ENCODE peak calls at places on chromosomes 12 and 14, in seven cellular contexts. O is GM12878, D is K562, N is A549, V is HepG2, H is H1, Q is SK-N-SH. C is an unnamed sample.
A peak's percentile ranks its signal among the peaks of the same experiment; 100 is the strongest.

GRCh38 chr14:106556665-106557289 is 1030.4 kb downstream of the TMEM121 start:
- DNase-seq in O (no peak), D (peak; percentile 39), N (peak; percentile 18), V (peak; percentile 27), H (peak; percentile 53), Q (peak; percentile 46), C (no peak)

GRCh38 chr14:104432611-104433231 is 146.8 kb upstream of the C14orf180 start:
- DNase-seq in O (no peak), D (no peak), N (no peak), V (no peak), H (no peak), Q (no peak), C (no peak)

GRCh38 chr12:46451276-46452021 is 78.9 kb upstream of the SLC38A2 start:
- DNase-seq in O (no peak), D (no peak), N (no peak), V (no peak), H (no peak), Q (no peak), C (no peak)

GRCh38 chr14:74476607-74477006 is 16.5 kb downstream of the NPC2 start:
- DNase-seq in O (no peak), D (no peak), N (no peak), V (no peak), H (no peak), Q (no peak), C (no peak)

GRCh38 chr14:89600950-89601826 is 184.2 kb upstream of the FOXN3 start:
- DNase-seq in O (no peak), D (no peak), N (no peak), V (no peak), H (no peak), Q (no peak), C (no peak)

GRCh38 chr12:27975222-27976136 is 2.9 kb upstream of the PTHLH start:
- DNase-seq in O (no peak), D (peak; percentile 66), N (peak; percentile 68), V (no peak), H (peak; percentile 78), Q (peak; percentile 75), C (peak; percentile 72)

GRCh38 chr12:132686831-132687210 is 321 bp downstream of the POLE start:
- DNase-seq in O (no peak), D (peak; percentile 77), N (no peak), V (no peak), H (no peak), Q (peak; percentile 84), C (no peak)

GRCh38 chr14:104510794-104511611 is 68.6 kb upstream of the C14orf180 start:
- DNase-seq in O (no peak), D (no peak), N (no peak), V (no peak), H (peak; percentile 42), Q (peak; percentile 71), C (no peak)

GRCh38 chr14:100149789-100150611 is 9.4 kb downstream of the DEGS2 start:
- DNase-seq in O (no peak), D (no peak), N (no peak), V (no peak), H (no peak), Q (peak; percentile 50), C (no peak)

GRCh38 chr14:73612339-73613045 is at the start of gene ACOT6:
- DNase-seq in O (no peak), D (peak; percentile 47), N (peak; percentile 83), V (peak; percentile 79), H (peak; percentile 89), Q (peak; percentile 90), C (peak; percentile 64)

GRCh38 chr14:50773632-50774541 is 57.1 kb downstream of the NIN start:
- DNase-seq in O (no peak), D (peak; percentile 60), N (peak; percentile 33), V (peak; percentile 11), H (peak; percentile 89), Q (peak; percentile 76), C (peak; percentile 50)

GRCh38 chr12:79643821-79644220 is 46.9 kb downstream of the PAWR start:
- DNase-seq in O (no peak), D (no peak), N (no peak), V (peak; percentile 82), H (no peak), Q (no peak), C (no peak)

GRCh38 chr12:109822951-109823411 is 10.2 kb downstream of the TRPV4 start:
- DNase-seq in O (no peak), D (no peak), N (peak; percentile 43), V (peak; percentile 73), H (no peak), Q (no peak), C (no peak)

GRCh38 chr12:38823743-38824142 is 81.6 kb downstream of the CPNE8 start:
- DNase-seq in O (no peak), D (no peak), N (no peak), V (no peak), H (no peak), Q (no peak), C (no peak)

GRCh38 chr14:37625597-37626595 is 30.5 kb downstream of the TTC6 start:
- DNase-seq in O (no peak), D (no peak), N (no peak), V (peak; percentile 74), H (no peak), Q (no peak), C (peak; percentile 30)

DNA sequence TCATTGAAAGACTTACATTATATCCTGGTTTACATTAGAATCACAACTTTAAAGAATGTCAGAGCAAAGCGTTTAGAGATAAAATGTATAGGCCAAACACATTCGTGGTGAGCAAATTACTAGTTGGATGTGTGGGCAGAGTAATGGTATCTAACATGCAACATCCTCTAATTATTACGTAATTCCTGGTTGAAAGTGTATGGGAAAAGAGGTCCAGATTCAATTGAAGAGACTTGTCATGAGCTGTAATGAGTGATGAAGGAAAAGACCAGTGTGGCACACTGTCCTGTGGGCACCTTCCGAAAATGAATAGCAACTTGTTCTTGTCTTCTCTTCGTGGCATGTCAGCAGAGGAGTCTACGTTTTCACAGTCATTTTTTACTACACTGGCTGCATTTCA is 192.8 kb downstream of the LRIG3 start:
- DNase-seq in O (no peak), D (no peak), N (no peak), V (no peak), H (no peak), Q (no peak), C (peak; percentile 41)
- TF ChIP-seq RFX5 in O (no peak), D (no peak), N (no peak), V (no peak), H (no peak), Q (no peak), C (no peak)

GRCh38 chr12:113214938-113215400 is 6.3 kb upstream of the TPCN1 start:
- DNase-seq in O (peak; percentile 80), D (no peak), N (peak; percentile 83), V (peak; percentile 81), H (no peak), Q (peak; percentile 45), C (peak; percentile 97)
- TF ChIP-seq CTCF in O (no peak), D (no peak), N (no peak), V (no peak), H (no peak), Q (no peak), C (no peak)

GRCh38 chr14:65927871-65928270 is 515.3 kb downstream of the FUT8 start:
- DNase-seq in O (no peak), D (peak; percentile 6), N (no peak), V (no peak), H (no peak), Q (no peak), C (no peak)
- TF ChIP-seq RFX5 in O (no peak), D (no peak), N (no peak), V (no peak), H (no peak), Q (no peak), C (no peak)

DNA sequence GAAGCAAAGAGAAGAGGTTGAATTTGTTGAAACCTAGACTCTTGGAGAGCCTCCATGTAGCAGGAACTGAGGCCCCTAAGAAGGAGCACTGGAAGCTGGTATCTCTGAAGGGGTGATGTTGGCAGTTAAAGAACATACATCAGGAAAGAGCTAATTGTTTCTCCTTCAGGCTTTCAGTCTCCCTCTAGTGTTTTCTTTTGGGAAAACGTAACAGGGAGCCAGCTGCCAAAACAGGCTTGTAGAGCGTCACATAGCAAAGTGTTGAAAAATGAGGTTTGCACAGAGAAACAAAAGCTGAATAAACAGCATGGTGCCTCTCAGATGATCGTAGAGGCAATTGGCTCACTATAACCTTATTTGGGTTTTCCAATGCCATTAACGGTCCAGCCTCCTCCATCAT is 46.9 kb upstream of the CAND1 start:
- DNase-seq in O (no peak), D (peak; percentile 8), N (peak; percentile 38), V (no peak), H (no peak), Q (no peak), C (peak; percentile 10)
- TF ChIP-seq CTCF in O (peak; percentile 2), D (peak; percentile 38), N (peak; percentile 28), V (peak; percentile 26), H (no peak), Q (peak; percentile 30), C (peak; percentile 18)